ENCODE peak calls at places on chromosomes 16 and 17, in eight cellular contexts. One of them, this sample, is unnamed.

GRCh38 chr17:67829331-67829730 is 4.0 kb downstream of the BPTF start:
- DNase-seq in foreskin keratinocyte: peak
- DNase-seq in hepatocyte: no peak
- DNase-seq in lower leg skin: no peak
- DNase-seq in HFF-Myc: no peak
- DNase-seq in GM10248: no peak
- DNase-seq in foreskin fibroblast: no peak
- DNase-seq in A549: no peak
- DNase-seq in this sample: no peak

GRCh38 chr17:41417576-41418015 is 6.8 kb downstream of the KRT37 start:
- DNase-seq in foreskin keratinocyte: peak
- DNase-seq in hepatocyte: peak
- DNase-seq in lower leg skin: no peak
- DNase-seq in HFF-Myc: no peak
- DNase-seq in GM10248: peak
- DNase-seq in foreskin fibroblast: peak
- DNase-seq in A549: peak
- DNase-seq in this sample: no peak

GRCh38 chr16:4263504-4264436 is 9.1 kb downstream of the TFAP4 start:
- DNase-seq in foreskin keratinocyte: no peak
- DNase-seq in hepatocyte: peak
- DNase-seq in lower leg skin: peak
- DNase-seq in HFF-Myc: peak
- DNase-seq in GM10248: no peak
- DNase-seq in foreskin fibroblast: peak
- DNase-seq in A549: peak
- DNase-seq in this sample: peak

GRCh38 chr17:81349397-81350319 is 45.6 kb upstream of the BAHCC1 start:
- DNase-seq in foreskin keratinocyte: peak
- DNase-seq in hepatocyte: peak
- DNase-seq in lower leg skin: peak
- DNase-seq in HFF-Myc: no peak
- DNase-seq in GM10248: no peak
- DNase-seq in foreskin fibroblast: peak
- DNase-seq in A549: no peak
- DNase-seq in this sample: no peak

GRCh38 chr16:85425061-85425662 is 188.0 kb upstream of the GSE1 start:
- DNase-seq in foreskin keratinocyte: no peak
- DNase-seq in hepatocyte: no peak
- DNase-seq in lower leg skin: peak
- DNase-seq in HFF-Myc: no peak
- DNase-seq in GM10248: no peak
- DNase-seq in foreskin fibroblast: no peak
- DNase-seq in A549: no peak
- DNase-seq in this sample: no peak

GRCh38 chr16:50560903-50561863 is 13.0 kb downstream of the NKD1 start:
- DNase-seq in foreskin keratinocyte: no peak
- DNase-seq in hepatocyte: peak
- DNase-seq in lower leg skin: no peak
- DNase-seq in HFF-Myc: no peak
- DNase-seq in GM10248: no peak
- DNase-seq in foreskin fibroblast: no peak
- DNase-seq in A549: no peak
- DNase-seq in this sample: no peak

GRCh38 chr17:78798695-78799559 is 16.9 kb upstream of the CYTH1 start:
- DNase-seq in foreskin keratinocyte: no peak
- DNase-seq in hepatocyte: peak
- DNase-seq in lower leg skin: no peak
- DNase-seq in HFF-Myc: no peak
- DNase-seq in GM10248: peak
- DNase-seq in foreskin fibroblast: peak
- DNase-seq in A549: no peak
- DNase-seq in this sample: no peak

GRCh38 chr16:9248162-9248561 is 156.7 kb downstream of the HAPSTR1 start:
- DNase-seq in foreskin keratinocyte: no peak
- DNase-seq in hepatocyte: no peak
- DNase-seq in lower leg skin: no peak
- DNase-seq in HFF-Myc: no peak
- DNase-seq in GM10248: no peak
- DNase-seq in foreskin fibroblast: no peak
- DNase-seq in A549: no peak
- DNase-seq in this sample: no peak

GRCh38 chr17:7579839-7580630 is 597 bp downstream of the CD68 start:
- DNase-seq in foreskin keratinocyte: no peak
- DNase-seq in hepatocyte: no peak
- DNase-seq in lower leg skin: no peak
- DNase-seq in HFF-Myc: no peak
- DNase-seq in GM10248: no peak
- DNase-seq in foreskin fibroblast: peak
- DNase-seq in A549: no peak
- DNase-seq in this sample: no peak

GRCh38 chr16:57335361-57335760 is 23.2 kb upstream of the CCL22 start:
- DNase-seq in foreskin keratinocyte: no peak
- DNase-seq in hepatocyte: no peak
- DNase-seq in lower leg skin: no peak
- DNase-seq in HFF-Myc: no peak
- DNase-seq in GM10248: no peak
- DNase-seq in foreskin fibroblast: no peak
- DNase-seq in A549: no peak
- DNase-seq in this sample: no peak

GRCh38 chr17:61407211-61407911 is 7.7 kb downstream of the TBX2 start:
- DNase-seq in foreskin keratinocyte: no peak
- DNase-seq in hepatocyte: no peak
- DNase-seq in lower leg skin: no peak
- DNase-seq in HFF-Myc: no peak
- DNase-seq in GM10248: no peak
- DNase-seq in foreskin fibroblast: peak
- DNase-seq in A549: no peak
- DNase-seq in this sample: no peak

GRCh38 chr17:77656054-77656453 is 302.4 kb upstream of the TNRC6C start:
- DNase-seq in foreskin keratinocyte: no peak
- DNase-seq in hepatocyte: no peak
- DNase-seq in lower leg skin: no peak
- DNase-seq in HFF-Myc: no peak
- DNase-seq in GM10248: no peak
- DNase-seq in foreskin fibroblast: no peak
- DNase-seq in A549: no peak
- DNase-seq in this sample: no peak

GRCh38 chr16:73025111-73025505 is 22.8 kb downstream of the ZFHX3 start:
- DNase-seq in foreskin keratinocyte: no peak
- DNase-seq in hepatocyte: no peak
- DNase-seq in lower leg skin: peak
- DNase-seq in HFF-Myc: no peak
- DNase-seq in GM10248: no peak
- DNase-seq in foreskin fibroblast: peak
- DNase-seq in A549: no peak
- DNase-seq in this sample: no peak

DNA sequence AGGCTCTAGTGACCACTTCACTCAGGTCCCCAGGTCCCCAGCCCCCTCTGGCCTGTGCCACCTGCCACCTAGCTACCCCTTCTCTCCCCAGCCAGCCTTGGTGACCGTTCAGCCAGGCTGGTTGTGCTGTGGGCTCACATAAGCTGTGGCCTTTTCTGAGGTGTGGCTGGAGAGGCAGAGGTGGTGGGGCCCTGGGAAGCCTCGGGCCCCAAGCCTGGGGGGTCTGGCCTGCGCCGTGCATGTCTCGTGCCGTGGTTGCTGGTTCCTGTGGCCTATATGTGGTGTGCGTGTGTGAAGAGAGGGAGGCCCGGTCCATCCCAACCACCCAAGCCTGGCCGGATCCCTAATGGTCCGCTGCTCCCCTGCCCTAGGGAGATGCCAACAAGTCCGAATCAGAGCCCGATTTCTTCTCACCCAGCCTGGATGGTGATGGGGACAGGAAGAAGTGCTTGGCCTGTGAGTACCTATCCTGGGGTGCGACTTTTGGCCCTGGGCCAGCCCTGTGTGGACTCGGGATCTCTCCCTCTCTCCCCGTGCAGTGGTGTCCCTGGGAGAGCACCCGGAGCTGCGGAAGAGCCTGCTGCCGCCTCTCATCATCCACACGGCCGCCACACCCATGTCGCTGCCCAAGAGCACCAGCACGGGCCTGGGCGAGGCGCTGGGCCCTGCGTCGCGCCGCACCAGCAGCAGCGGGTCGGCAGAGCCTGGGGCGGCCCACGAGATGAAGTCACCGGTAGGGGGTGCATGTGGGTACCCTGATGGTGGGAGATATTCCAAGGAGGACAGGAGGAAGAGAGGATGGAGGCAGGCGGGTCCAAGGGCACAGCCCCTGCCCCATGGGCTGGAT is 35.9 kb downstream of the CACNA1G start:
- DNase-seq in foreskin keratinocyte: no peak
- DNase-seq in hepatocyte: peak
- DNase-seq in lower leg skin: no peak
- DNase-seq in HFF-Myc: no peak
- DNase-seq in GM10248: no peak
- DNase-seq in foreskin fibroblast: no peak
- DNase-seq in A549: no peak
- DNase-seq in this sample: no peak
- TF ChIP-seq CTCF in foreskin keratinocyte: peak
- TF ChIP-seq CTCF in hepatocyte: peak
- TF ChIP-seq CTCF in lower leg skin: no peak
- TF ChIP-seq CTCF in HFF-Myc: peak
- TF ChIP-seq CTCF in GM10248: peak
- TF ChIP-seq CTCF in foreskin fibroblast: peak
- TF ChIP-seq CTCF in A549: no peak
- TF ChIP-seq CTCF in this sample: peak

GRCh38 chr17:36948717-36949460 is at the start of gene AATF:
- DNase-seq in foreskin keratinocyte: peak
- DNase-seq in hepatocyte: peak
- DNase-seq in lower leg skin: peak
- DNase-seq in HFF-Myc: peak
- DNase-seq in GM10248: peak
- DNase-seq in foreskin fibroblast: peak
- DNase-seq in A549: peak
- DNase-seq in this sample: peak
- TF ChIP-seq CTCF in foreskin keratinocyte: no peak
- TF ChIP-seq CTCF in hepatocyte: no peak
- TF ChIP-seq CTCF in lower leg skin: no peak
- TF ChIP-seq CTCF in HFF-Myc: no peak
- TF ChIP-seq CTCF in GM10248: no peak
- TF ChIP-seq CTCF in foreskin fibroblast: no peak
- TF ChIP-seq CTCF in A549: no peak
- TF ChIP-seq CTCF in this sample: no peak

GRCh38 chr17:30372755-30373154 is 6.0 kb upstream of the CPD start:
- DNase-seq in foreskin keratinocyte: peak
- DNase-seq in hepatocyte: no peak
- DNase-seq in lower leg skin: no peak
- DNase-seq in HFF-Myc: no peak
- DNase-seq in GM10248: no peak
- DNase-seq in foreskin fibroblast: peak
- DNase-seq in A549: peak
- DNase-seq in this sample: no peak
- TF ChIP-seq CTCF in foreskin keratinocyte: peak
- TF ChIP-seq CTCF in hepatocyte: peak
- TF ChIP-seq CTCF in lower leg skin: no peak
- TF ChIP-seq CTCF in HFF-Myc: no peak
- TF ChIP-seq CTCF in GM10248: peak
- TF ChIP-seq CTCF in foreskin fibroblast: no peak
- TF ChIP-seq CTCF in A549: peak
- TF ChIP-seq CTCF in this sample: no peak

GRCh38 chr16:78040396-78040795 is 18.0 kb downstream of the CLEC3A start:
- DNase-seq in foreskin keratinocyte: no peak
- DNase-seq in hepatocyte: no peak
- DNase-seq in lower leg skin: no peak
- DNase-seq in HFF-Myc: no peak
- DNase-seq in GM10248: no peak
- DNase-seq in foreskin fibroblast: no peak
- DNase-seq in A549: no peak
- DNase-seq in this sample: no peak

GRCh38 chr16:78048319-78048718 is 26.0 kb downstream of the CLEC3A start:
- DNase-seq in foreskin keratinocyte: no peak
- DNase-seq in hepatocyte: no peak
- DNase-seq in lower leg skin: no peak
- DNase-seq in HFF-Myc: no peak
- DNase-seq in GM10248: no peak
- DNase-seq in foreskin fibroblast: no peak
- DNase-seq in A549: no peak
- DNase-seq in this sample: no peak

DNA sequence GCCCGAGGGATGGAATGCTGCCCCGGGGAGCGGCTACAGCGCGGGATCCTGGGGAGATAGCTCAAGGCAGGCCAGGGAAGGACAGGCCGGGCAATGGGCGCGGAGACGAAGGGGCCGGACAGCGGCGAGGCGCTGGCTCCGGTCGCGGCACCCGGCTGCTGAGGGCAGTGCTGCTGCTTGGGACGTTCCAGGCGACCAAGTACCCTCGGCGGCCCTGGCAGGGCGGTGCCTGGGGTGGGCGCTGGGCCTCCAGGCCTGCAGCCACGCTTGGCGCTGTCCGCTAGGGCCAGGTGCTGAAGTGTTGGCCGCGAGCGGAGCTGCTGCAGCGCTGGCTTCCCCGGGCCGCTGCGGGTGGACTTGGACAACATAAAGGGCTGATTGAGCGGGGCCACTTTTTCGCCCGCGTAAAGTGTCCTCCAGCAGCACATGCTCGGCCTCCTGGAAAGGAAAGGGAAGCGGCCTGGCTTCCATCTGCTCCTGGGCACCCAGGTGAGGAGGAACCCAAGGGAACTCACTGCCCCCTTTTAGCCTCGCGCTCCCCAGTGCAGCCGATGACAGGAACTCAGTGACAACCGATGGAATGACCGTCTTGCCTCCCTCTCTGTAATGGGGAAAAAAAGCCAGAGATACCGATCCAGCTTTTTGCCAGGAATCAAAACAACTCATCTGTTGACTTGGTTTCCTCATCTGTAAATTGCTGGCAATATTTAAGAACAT is 23.7 kb downstream of the CLEC3A start:
- DNase-seq in foreskin keratinocyte: peak
- DNase-seq in hepatocyte: peak
- DNase-seq in lower leg skin: no peak
- DNase-seq in HFF-Myc: peak
- DNase-seq in GM10248: peak
- DNase-seq in foreskin fibroblast: peak
- DNase-seq in A549: peak
- DNase-seq in this sample: peak
- TF ChIP-seq CTCF in foreskin keratinocyte: peak
- TF ChIP-seq CTCF in hepatocyte: peak
- TF ChIP-seq CTCF in lower leg skin: no peak
- TF ChIP-seq CTCF in HFF-Myc: no peak
- TF ChIP-seq CTCF in GM10248: no peak
- TF ChIP-seq CTCF in foreskin fibroblast: no peak
- TF ChIP-seq CTCF in A549: no peak
- TF ChIP-seq CTCF in this sample: no peak